ENCODE peak calls at places on chromosome 18, in seven cellular contexts. Q is esophagus muscularis mucosa, B is AG10803, U is GM20000, R is NCI-H774, A is retina, E is AG04450. H is an unnamed sample.

GRCh38 chr18:44681039-44681595 is 429 bp downstream of the SETBP1 start:
- DNase-seq in E (no peak), A (peak; percentile 75), B (no peak), R (no peak), U (peak; percentile 55), Q (no peak), H (no peak)

GRCh38 chr18:79964330-79965118 is at the start of gene HSBP1L1:
- DNase-seq in R (peak; percentile 15), Q (no peak), B (peak; percentile 42), U (peak; percentile 86), A (peak; percentile 72), E (no peak), H (no peak)

GRCh38 chr18:10736984-10737383 is 211.2 kb downstream of the NAPG start:
- DNase-seq in E (no peak), Q (no peak), U (no peak), R (no peak), B (no peak), A (no peak), H (no peak)

GRCh38 chr18:69002233-69002632 is 204.4 kb downstream of the CCDC102B start:
- DNase-seq in A (no peak), B (peak; percentile 1), E (no peak), R (no peak), U (no peak), Q (no peak), H (no peak)

GRCh38 chr18:413263-413662 is 87.2 kb downstream of the COLEC12 start:
- DNase-seq in Q (no peak), U (no peak), A (no peak), E (no peak), B (peak; percentile 44), R (no peak), H (peak; percentile 25)

GRCh38 chr18:6854811-6855210 is 125.3 kb downstream of the ARHGAP28 start:
- DNase-seq in U (no peak), R (no peak), B (no peak), A (no peak), E (no peak), Q (no peak), H (no peak)

GRCh38 chr18:49959176-49959575 is 145.8 kb upstream of the ACAA2 start:
- DNase-seq in U (no peak), A (peak; percentile 6), Q (no peak), R (no peak), E (no peak), B (no peak), H (no peak)

GRCh38 chr18:31631526-31631925 is 39.8 kb downstream of the TTR start:
- DNase-seq in Q (no peak), A (no peak), R (no peak), B (no peak), U (no peak), E (no peak), H (no peak)

GRCh38 chr18:47263197-47263827 is 11.9 kb upstream of the SKOR2 start:
- DNase-seq in B (peak; percentile 26), E (no peak), Q (no peak), R (no peak), U (no peak), A (peak; percentile 69), H (no peak)

GRCh38 chr18:77716282-77716681 is 466.6 kb downstream of the GALR1 start:
- DNase-seq in R (no peak), E (no peak), A (no peak), Q (no peak), U (no peak), B (no peak), H (no peak)

GRCh38 chr18:63505566-63506335 is 29.0 kb downstream of the SERPINB5 start:
- DNase-seq in U (peak; percentile 40), Q (no peak), E (no peak), B (peak; percentile 11), R (no peak), A (no peak), H (no peak)

GRCh38 chr18:48930926-48931325 is 19.8 kb downstream of the SMAD7 start:
- DNase-seq in Q (no peak), B (no peak), U (no peak), E (no peak), A (no peak), R (no peak), H (no peak)

GRCh38 chr18:76491801-76492668 is 3.0 kb downstream of the ZNF516 start:
- DNase-seq in E (no peak), B (no peak), Q (no peak), R (peak; percentile 13), U (no peak), A (peak; percentile 84), H (no peak)

GRCh38 chr18:3248670-3249359 is 1.2 kb downstream of the MYL12A start:
- DNase-seq in E (no peak), Q (no peak), R (peak; percentile 2), U (peak; percentile 58), B (peak; percentile 70), A (no peak), H (peak; percentile 63)

GRCh38 chr18:79511271-79511670 is 115.5 kb downstream of the NFATC1 start:
- DNase-seq in E (no peak), Q (no peak), A (no peak), B (no peak), U (no peak), R (no peak), H (no peak)

GRCh38 chr18:57930476-57930875 is 113.5 kb upstream of the NEDD4L start:
- DNase-seq in E (no peak), B (no peak), Q (peak; percentile 86), R (peak; percentile 20), A (no peak), U (no peak), H (no peak)

GRCh38 chr18:11982981-11983380 is 1.7 kb downstream of the IMPA2 start:
- DNase-seq in E (no peak), A (no peak), B (no peak), R (no peak), U (no peak), Q (no peak), H (no peak)

GRCh38 chr18:22844184-22844583 is 88.9 kb upstream of the RBBP8 start:
- DNase-seq in A (no peak), Q (no peak), R (no peak), B (no peak), E (no peak), U (no peak), H (no peak)